ENCODE peak calls at places on chromosomes 7 and 10, in four cellular contexts. F is GM12878, Q is HepG2, Z is hepatocyte. A is an unnamed sample.

GRCh38 chr7:158077441-158077840 is 510.2 kb downstream of the PTPRN2 start:
- DNase-seq in F (no peak), Q (no peak), Z (no peak), A (no peak)

GRCh38 chr10:46050956-46051355 is 4.9 kb upstream of the MSMB start:
- DNase-seq in F (no peak), Q (no peak), Z (no peak), A (no peak)

GRCh38 chr10:131838921-131839320 is 61.9 kb upstream of the PPP2R2D start:
- DNase-seq in F (no peak), Q (no peak), Z (no peak), A (no peak)

GRCh38 chr7:4566714-4567113 is 115.4 kb upstream of the FOXK1 start:
- DNase-seq in F (no peak), Q (no peak), Z (no peak), A (no peak)

GRCh38 chr7:105496501-105496900 is 25.6 kb downstream of the PUS7 start:
- DNase-seq in F (no peak), Q (no peak), Z (no peak), A (no peak)

GRCh38 chr7:144787127-144787526 is 48.7 kb downstream of the TPK1 start:
- DNase-seq in F (no peak), Q (no peak), Z (no peak), A (no peak)

GRCh38 chr10:11154333-11154732 is 136.7 kb downstream of the CELF2 start:
- DNase-seq in F (no peak), Q (no peak), Z (no peak), A (no peak)

GRCh38 chr7:151168022-151168786 is 710 bp upstream of the GBX1 start:
- DNase-seq in F (no peak), Q (no peak), Z (peak), A (no peak)

DNA sequence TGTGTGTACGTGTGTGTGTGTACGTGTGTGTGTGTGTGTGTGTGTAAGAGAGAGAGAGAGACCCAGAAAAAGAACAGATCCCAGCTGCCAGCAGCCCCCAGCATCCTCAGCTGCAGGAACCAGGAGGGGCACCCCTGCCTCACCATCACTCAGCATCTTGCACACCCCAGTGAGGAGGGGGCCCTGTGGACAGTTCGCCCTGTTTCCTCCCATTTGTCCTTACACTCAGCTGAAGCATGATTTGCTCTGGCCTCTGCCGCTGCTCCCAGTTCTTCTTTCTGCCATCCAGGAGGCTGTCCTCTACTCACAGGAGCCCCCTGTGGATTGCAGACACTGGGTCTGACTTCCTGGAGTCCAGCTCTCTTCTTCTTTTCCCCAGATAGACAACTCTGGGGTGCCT is 9.7 kb downstream of the GPR26 start:
- DNase-seq in F (no peak), Q (no peak), Z (no peak), A (no peak)
- TF ChIP-seq EZH2 in F (no peak), Q (no peak), Z (no peak), A (no peak)

GRCh38 chr10:8034666-8035640 is 19.5 kb upstream of the GATA3 start:
- DNase-seq in F (no peak), Q (no peak), Z (no peak), A (no peak)
- TF ChIP-seq EZH2 in F (peak), Q (no peak), Z (no peak), A (peak)

GRCh38 chr7:122311719-122312118 is 7.2 kb upstream of the FEZF1 start:
- DNase-seq in F (no peak), Q (no peak), Z (no peak), A (no peak)
- TF ChIP-seq EZH2 in F (no peak), Q (peak), Z (peak), A (peak)

DNA sequence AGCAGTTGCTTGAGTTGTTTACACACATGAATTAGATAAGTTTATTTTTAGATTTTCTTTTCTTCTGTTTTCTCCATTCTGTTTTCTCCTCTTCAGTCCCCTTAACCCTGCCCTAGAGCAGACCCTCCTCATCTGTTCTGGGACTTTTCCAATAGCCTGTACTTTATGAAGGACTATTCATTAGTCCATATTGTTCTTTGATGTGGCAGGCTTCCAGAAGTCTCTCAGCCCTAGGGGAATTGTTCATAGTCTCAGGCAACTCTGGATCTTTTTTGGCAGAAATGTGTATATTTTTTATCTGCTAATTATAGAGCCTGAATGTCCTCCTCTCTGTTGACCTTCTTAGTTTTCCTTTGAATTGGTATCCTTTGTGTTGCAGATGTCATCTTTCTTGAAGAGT is 25.4 kb downstream of the KAT6B start:
- DNase-seq in F (no peak), Q (no peak), Z (no peak), A (no peak)
- TF ChIP-seq EZH2 in F (no peak), Q (no peak), Z (no peak), A (no peak)

DNA sequence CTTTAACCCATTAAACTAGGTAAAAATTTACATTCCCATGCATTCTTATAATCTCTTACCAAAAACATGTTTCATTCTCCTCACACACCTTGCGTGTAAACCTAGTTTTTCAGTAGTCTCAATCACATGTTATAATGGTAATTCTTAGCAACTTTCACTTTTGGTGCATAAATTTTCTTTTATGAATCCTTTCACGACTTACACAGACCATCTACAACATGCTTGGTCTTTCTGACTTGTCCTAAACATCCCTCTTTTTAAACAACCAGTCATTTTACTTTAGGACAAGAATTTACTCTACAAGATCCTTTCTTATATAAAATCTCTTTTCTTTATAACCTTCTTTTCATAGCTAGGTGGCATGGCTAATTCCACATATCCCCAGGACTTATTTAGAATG is 25.8 kb downstream of the FBXL13 start:
- DNase-seq in F (no peak), Q (no peak), Z (no peak), A (no peak)
- TF ChIP-seq EZH2 in F (no peak), Q (no peak), Z (no peak), A (no peak)

DNA sequence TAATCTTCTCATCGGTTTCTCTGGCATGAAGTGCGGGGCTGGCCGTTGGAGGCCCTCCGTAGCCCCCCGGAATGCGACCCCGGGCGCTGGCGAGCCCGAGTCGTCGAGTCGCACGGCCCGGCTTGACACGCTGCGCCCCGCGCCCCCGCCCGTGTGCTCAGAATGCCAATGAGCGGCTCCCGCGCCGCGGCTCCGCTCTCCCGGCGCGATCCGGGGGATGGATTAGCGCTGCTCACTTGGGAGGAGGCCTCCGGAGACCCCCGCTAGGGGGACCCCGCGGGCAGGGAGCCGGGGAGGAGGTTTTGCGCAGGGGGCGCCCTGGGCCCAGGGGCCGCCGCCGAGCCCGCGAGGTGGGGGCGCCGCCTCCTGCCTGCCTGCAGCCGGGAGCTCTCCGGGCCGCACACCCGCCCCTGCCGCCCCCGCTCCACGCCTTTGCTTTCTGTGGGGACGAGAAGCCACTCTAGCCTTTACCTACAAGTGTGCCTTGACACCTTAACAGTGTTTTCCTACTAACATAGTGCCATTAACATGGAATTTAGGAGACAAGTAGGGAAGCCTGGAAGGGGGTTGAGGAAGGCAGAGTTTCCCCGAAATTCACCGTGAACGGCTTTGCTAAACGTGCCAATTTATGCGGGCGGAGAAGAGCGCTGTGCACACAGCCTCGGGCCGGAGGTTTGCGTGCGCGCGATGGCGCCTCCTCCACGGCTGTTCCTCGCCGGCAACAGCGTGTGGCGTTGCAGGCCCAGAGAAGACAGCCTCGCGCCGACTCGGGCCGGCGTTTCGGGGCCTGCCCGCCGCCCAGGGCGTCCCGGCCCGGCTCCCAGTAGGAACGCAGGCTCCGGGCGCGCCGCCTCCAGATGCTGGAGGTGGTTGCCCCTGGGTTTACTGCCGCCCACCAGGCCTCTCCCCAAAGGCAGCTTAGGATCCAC is 7.1 kb downstream of the SHH start:
- DNase-seq in F (no peak), Q (no peak), Z (peak), A (no peak)
- TF ChIP-seq EZH2 in F (no peak), Q (no peak), Z (no peak), A (no peak)

GRCh38 chr7:27153526-27153925 is 1.1 kb upstream of the HOXA3 start:
- DNase-seq in F (no peak), Q (no peak), Z (no peak), A (no peak)
- TF ChIP-seq EZH2 in F (no peak), Q (no peak), Z (no peak), A (no peak)

GRCh38 chr10:77308084-77308732 is 329.4 kb downstream of the KCNMA1 start:
- DNase-seq in F (no peak), Q (no peak), Z (no peak), A (no peak)
- TF ChIP-seq EZH2 in F (no peak), Q (no peak), Z (no peak), A (no peak)

GRCh38 chr10:17201165-17202013 is at the start of gene TRDMT1:
- DNase-seq in F (no peak), Q (peak), Z (peak), A (no peak)
- TF ChIP-seq EZH2 in F (no peak), Q (no peak), Z (no peak), A (no peak)

GRCh38 chr10:101136708-101137121 is 5.6 kb downstream of the TLX1 start:
- DNase-seq in F (no peak), Q (no peak), Z (no peak), A (no peak)
- TF ChIP-seq EZH2 in F (no peak), Q (no peak), Z (no peak), A (peak)